ENCODE peak calls at places on chromosomes 1 and 21, in seven cellular contexts. One of them, this sample, is unnamed.
A peak's percentile ranks its signal among the peaks of the same experiment; 100 is the strongest.

GRCh38 chr1:219066631-219067349 is 106.9 kb upstream of the LYPLAL1 start:
- DNase-seq in caudate nucleus: no peak
- DNase-seq in activated CD4-positive, alpha-beta T cell treated with anti-CD3 and anti-CD28 coated beads, Interleukin-2, amount 50 U/mL, for 1 hour: no peak
- DNase-seq in SK-N-DZ: no peak
- DNase-seq in cardiac muscle cell: peak; percentile 77
- DNase-seq in activated CD8-positive, alpha-beta memory T cell treated with anti-CD3 and anti-CD28 coated beads for 24 hours: no peak
- DNase-seq in stimulated activated CD4-positive, alpha-beta T cell treated with anti-CD3 and anti-CD28 coated beads, Interleukin-15, amount 100 ng/mL, for 1 hour: no peak
- DNase-seq in this sample: peak; percentile 80

GRCh38 chr1:226112626-226113025 is 50.1 kb downstream of the H3-3A start:
- DNase-seq in caudate nucleus: no peak
- DNase-seq in activated CD4-positive, alpha-beta T cell treated with anti-CD3 and anti-CD28 coated beads, Interleukin-2, amount 50 U/mL, for 1 hour: no peak
- DNase-seq in SK-N-DZ: no peak
- DNase-seq in cardiac muscle cell: no peak
- DNase-seq in activated CD8-positive, alpha-beta memory T cell treated with anti-CD3 and anti-CD28 coated beads for 24 hours: no peak
- DNase-seq in stimulated activated CD4-positive, alpha-beta T cell treated with anti-CD3 and anti-CD28 coated beads, Interleukin-15, amount 100 ng/mL, for 1 hour: no peak
- DNase-seq in this sample: no peak

GRCh38 chr1:225685476-225686176 is 32.7 kb upstream of the ENAH start:
- DNase-seq in caudate nucleus: no peak
- DNase-seq in activated CD4-positive, alpha-beta T cell treated with anti-CD3 and anti-CD28 coated beads, Interleukin-2, amount 50 U/mL, for 1 hour: no peak
- DNase-seq in SK-N-DZ: no peak
- DNase-seq in cardiac muscle cell: no peak
- DNase-seq in activated CD8-positive, alpha-beta memory T cell treated with anti-CD3 and anti-CD28 coated beads for 24 hours: no peak
- DNase-seq in stimulated activated CD4-positive, alpha-beta T cell treated with anti-CD3 and anti-CD28 coated beads, Interleukin-15, amount 100 ng/mL, for 1 hour: no peak
- DNase-seq in this sample: no peak

GRCh38 chr1:209493584-209493983 is 89.9 kb upstream of the CAMK1G start:
- DNase-seq in caudate nucleus: no peak
- DNase-seq in activated CD4-positive, alpha-beta T cell treated with anti-CD3 and anti-CD28 coated beads, Interleukin-2, amount 50 U/mL, for 1 hour: no peak
- DNase-seq in SK-N-DZ: no peak
- DNase-seq in cardiac muscle cell: peak; percentile 13
- DNase-seq in activated CD8-positive, alpha-beta memory T cell treated with anti-CD3 and anti-CD28 coated beads for 24 hours: no peak
- DNase-seq in stimulated activated CD4-positive, alpha-beta T cell treated with anti-CD3 and anti-CD28 coated beads, Interleukin-15, amount 100 ng/mL, for 1 hour: no peak
- DNase-seq in this sample: peak; percentile 45

GRCh38 chr1:211529453-211529852 is 37.5 kb upstream of the RD3 start:
- DNase-seq in caudate nucleus: no peak
- DNase-seq in activated CD4-positive, alpha-beta T cell treated with anti-CD3 and anti-CD28 coated beads, Interleukin-2, amount 50 U/mL, for 1 hour: no peak
- DNase-seq in SK-N-DZ: no peak
- DNase-seq in cardiac muscle cell: peak; percentile 52
- DNase-seq in activated CD8-positive, alpha-beta memory T cell treated with anti-CD3 and anti-CD28 coated beads for 24 hours: no peak
- DNase-seq in stimulated activated CD4-positive, alpha-beta T cell treated with anti-CD3 and anti-CD28 coated beads, Interleukin-15, amount 100 ng/mL, for 1 hour: no peak
- DNase-seq in this sample: no peak

GRCh38 chr1:183029591-183030000 is 6.4 kb downstream of the LAMC1 start:
- DNase-seq in caudate nucleus: no peak
- DNase-seq in activated CD4-positive, alpha-beta T cell treated with anti-CD3 and anti-CD28 coated beads, Interleukin-2, amount 50 U/mL, for 1 hour: no peak
- DNase-seq in SK-N-DZ: no peak
- DNase-seq in cardiac muscle cell: peak; percentile 52
- DNase-seq in activated CD8-positive, alpha-beta memory T cell treated with anti-CD3 and anti-CD28 coated beads for 24 hours: no peak
- DNase-seq in stimulated activated CD4-positive, alpha-beta T cell treated with anti-CD3 and anti-CD28 coated beads, Interleukin-15, amount 100 ng/mL, for 1 hour: no peak
- DNase-seq in this sample: peak; percentile 91

GRCh38 chr1:184189361-184189760 is 137.8 kb downstream of the TSEN15 start:
- DNase-seq in caudate nucleus: no peak
- DNase-seq in activated CD4-positive, alpha-beta T cell treated with anti-CD3 and anti-CD28 coated beads, Interleukin-2, amount 50 U/mL, for 1 hour: no peak
- DNase-seq in SK-N-DZ: no peak
- DNase-seq in cardiac muscle cell: peak; percentile 49
- DNase-seq in activated CD8-positive, alpha-beta memory T cell treated with anti-CD3 and anti-CD28 coated beads for 24 hours: no peak
- DNase-seq in stimulated activated CD4-positive, alpha-beta T cell treated with anti-CD3 and anti-CD28 coated beads, Interleukin-15, amount 100 ng/mL, for 1 hour: no peak
- DNase-seq in this sample: no peak

GRCh38 chr1:117655220-117655577 is 49.4 kb downstream of the TENT5C start:
- DNase-seq in caudate nucleus: no peak
- DNase-seq in activated CD4-positive, alpha-beta T cell treated with anti-CD3 and anti-CD28 coated beads, Interleukin-2, amount 50 U/mL, for 1 hour: no peak
- DNase-seq in SK-N-DZ: no peak
- DNase-seq in cardiac muscle cell: peak; percentile 47
- DNase-seq in activated CD8-positive, alpha-beta memory T cell treated with anti-CD3 and anti-CD28 coated beads for 24 hours: no peak
- DNase-seq in stimulated activated CD4-positive, alpha-beta T cell treated with anti-CD3 and anti-CD28 coated beads, Interleukin-15, amount 100 ng/mL, for 1 hour: no peak
- DNase-seq in this sample: peak; percentile 22

GRCh38 chr1:234605983-234606730 is 3.8 kb downstream of the IRF2BP2 start:
- DNase-seq in caudate nucleus: no peak
- DNase-seq in activated CD4-positive, alpha-beta T cell treated with anti-CD3 and anti-CD28 coated beads, Interleukin-2, amount 50 U/mL, for 1 hour: peak; percentile 55
- DNase-seq in SK-N-DZ: peak; percentile 28
- DNase-seq in cardiac muscle cell: peak; percentile 73
- DNase-seq in activated CD8-positive, alpha-beta memory T cell treated with anti-CD3 and anti-CD28 coated beads for 24 hours: no peak
- DNase-seq in stimulated activated CD4-positive, alpha-beta T cell treated with anti-CD3 and anti-CD28 coated beads, Interleukin-15, amount 100 ng/mL, for 1 hour: peak; percentile 7
- DNase-seq in this sample: peak; percentile 51

GRCh38 chr21:46639489-46640386 is 4.3 kb downstream of the PRMT2 start:
- DNase-seq in caudate nucleus: no peak
- DNase-seq in activated CD4-positive, alpha-beta T cell treated with anti-CD3 and anti-CD28 coated beads, Interleukin-2, amount 50 U/mL, for 1 hour: no peak
- DNase-seq in SK-N-DZ: no peak
- DNase-seq in cardiac muscle cell: peak; percentile 48
- DNase-seq in activated CD8-positive, alpha-beta memory T cell treated with anti-CD3 and anti-CD28 coated beads for 24 hours: no peak
- DNase-seq in stimulated activated CD4-positive, alpha-beta T cell treated with anti-CD3 and anti-CD28 coated beads, Interleukin-15, amount 100 ng/mL, for 1 hour: no peak
- DNase-seq in this sample: peak; percentile 26

GRCh38 chr21:44929799-44930542 is 9.3 kb upstream of the ITGB2 start:
- DNase-seq in caudate nucleus: no peak
- DNase-seq in activated CD4-positive, alpha-beta T cell treated with anti-CD3 and anti-CD28 coated beads, Interleukin-2, amount 50 U/mL, for 1 hour: no peak
- DNase-seq in SK-N-DZ: no peak
- DNase-seq in cardiac muscle cell: no peak
- DNase-seq in activated CD8-positive, alpha-beta memory T cell treated with anti-CD3 and anti-CD28 coated beads for 24 hours: no peak
- DNase-seq in stimulated activated CD4-positive, alpha-beta T cell treated with anti-CD3 and anti-CD28 coated beads, Interleukin-15, amount 100 ng/mL, for 1 hour: no peak
- DNase-seq in this sample: no peak

GRCh38 chr1:67648582-67649326 is 36.2 kb upstream of the GADD45A start:
- DNase-seq in caudate nucleus: no peak
- DNase-seq in activated CD4-positive, alpha-beta T cell treated with anti-CD3 and anti-CD28 coated beads, Interleukin-2, amount 50 U/mL, for 1 hour: no peak
- DNase-seq in SK-N-DZ: no peak
- DNase-seq in cardiac muscle cell: no peak
- DNase-seq in activated CD8-positive, alpha-beta memory T cell treated with anti-CD3 and anti-CD28 coated beads for 24 hours: no peak
- DNase-seq in stimulated activated CD4-positive, alpha-beta T cell treated with anti-CD3 and anti-CD28 coated beads, Interleukin-15, amount 100 ng/mL, for 1 hour: no peak
- DNase-seq in this sample: no peak

GRCh38 chr1:239545466-239545865 is 159.1 kb downstream of the CHRM3 start:
- DNase-seq in caudate nucleus: no peak
- DNase-seq in activated CD4-positive, alpha-beta T cell treated with anti-CD3 and anti-CD28 coated beads, Interleukin-2, amount 50 U/mL, for 1 hour: no peak
- DNase-seq in SK-N-DZ: no peak
- DNase-seq in cardiac muscle cell: peak; percentile 5
- DNase-seq in activated CD8-positive, alpha-beta memory T cell treated with anti-CD3 and anti-CD28 coated beads for 24 hours: no peak
- DNase-seq in stimulated activated CD4-positive, alpha-beta T cell treated with anti-CD3 and anti-CD28 coated beads, Interleukin-15, amount 100 ng/mL, for 1 hour: no peak
- DNase-seq in this sample: peak; percentile 65

GRCh38 chr1:154652893-154653292 is 44.9 kb upstream of the ADAR start:
- DNase-seq in caudate nucleus: no peak
- DNase-seq in activated CD4-positive, alpha-beta T cell treated with anti-CD3 and anti-CD28 coated beads, Interleukin-2, amount 50 U/mL, for 1 hour: no peak
- DNase-seq in SK-N-DZ: no peak
- DNase-seq in cardiac muscle cell: no peak
- DNase-seq in activated CD8-positive, alpha-beta memory T cell treated with anti-CD3 and anti-CD28 coated beads for 24 hours: no peak
- DNase-seq in stimulated activated CD4-positive, alpha-beta T cell treated with anti-CD3 and anti-CD28 coated beads, Interleukin-15, amount 100 ng/mL, for 1 hour: no peak
- DNase-seq in this sample: no peak

GRCh38 chr1:40986929-40987328 is 7.4 kb downstream of the CTPS1 start:
- DNase-seq in caudate nucleus: no peak
- DNase-seq in activated CD4-positive, alpha-beta T cell treated with anti-CD3 and anti-CD28 coated beads, Interleukin-2, amount 50 U/mL, for 1 hour: no peak
- DNase-seq in SK-N-DZ: no peak
- DNase-seq in cardiac muscle cell: no peak
- DNase-seq in activated CD8-positive, alpha-beta memory T cell treated with anti-CD3 and anti-CD28 coated beads for 24 hours: no peak
- DNase-seq in stimulated activated CD4-positive, alpha-beta T cell treated with anti-CD3 and anti-CD28 coated beads, Interleukin-15, amount 100 ng/mL, for 1 hour: no peak
- DNase-seq in this sample: no peak

GRCh38 chr1:232012773-232013386 is 386.3 kb downstream of the DISC1 start:
- DNase-seq in caudate nucleus: no peak
- DNase-seq in activated CD4-positive, alpha-beta T cell treated with anti-CD3 and anti-CD28 coated beads, Interleukin-2, amount 50 U/mL, for 1 hour: no peak
- DNase-seq in SK-N-DZ: no peak
- DNase-seq in cardiac muscle cell: peak; percentile 90
- DNase-seq in activated CD8-positive, alpha-beta memory T cell treated with anti-CD3 and anti-CD28 coated beads for 24 hours: no peak
- DNase-seq in stimulated activated CD4-positive, alpha-beta T cell treated with anti-CD3 and anti-CD28 coated beads, Interleukin-15, amount 100 ng/mL, for 1 hour: no peak
- DNase-seq in this sample: peak; percentile 30

GRCh38 chr1:42848823-42849537 is 2.6 kb downstream of the ZNF691 start:
- DNase-seq in caudate nucleus: no peak
- DNase-seq in activated CD4-positive, alpha-beta T cell treated with anti-CD3 and anti-CD28 coated beads, Interleukin-2, amount 50 U/mL, for 1 hour: no peak
- DNase-seq in SK-N-DZ: no peak
- DNase-seq in cardiac muscle cell: no peak
- DNase-seq in activated CD8-positive, alpha-beta memory T cell treated with anti-CD3 and anti-CD28 coated beads for 24 hours: no peak
- DNase-seq in stimulated activated CD4-positive, alpha-beta T cell treated with anti-CD3 and anti-CD28 coated beads, Interleukin-15, amount 100 ng/mL, for 1 hour: no peak
- DNase-seq in this sample: peak; percentile 16